ENCODE peak calls at places on chromosomes 5 and 9, in eight cellular contexts. A is ACHN; Z is RKO; W is stimulated activated CD8-positive, alpha-beta memory T cell treated with anti-CD3 and anti-CD28 coated beads, Interleukin-4, amount 100 ng/mL, for 48 hours; X is adipocyte; O is H54; L is anterior cingulate cortex; E is neuronal stem cell. D is an unnamed sample.

GRCh38 chr9:90641868-90642558 is 611 bp downstream of the DIRAS2 start:
- DNase-seq in A (no peak), Z (no peak), W (no peak), X (no peak), O (no peak), L (no peak), E (peak), D (peak)

GRCh38 chr9:130200038-130200979 is 28.1 kb downstream of the NCS1 start:
- DNase-seq in A (no peak), Z (no peak), W (no peak), X (peak), O (no peak), L (peak), E (no peak), D (no peak)

GRCh38 chr9:69019808-69020207 is 5.9 kb upstream of the PRKACG start:
- DNase-seq in A (no peak), Z (no peak), W (no peak), X (no peak), O (no peak), L (no peak), E (no peak), D (no peak)

GRCh38 chr5:72009280-72009679 is 98.0 kb upstream of the MAP1B start:
- DNase-seq in A (no peak), Z (no peak), W (no peak), X (no peak), O (no peak), L (no peak), E (no peak), D (peak)

GRCh38 chr5:77560677-77561263 is 68.7 kb upstream of the WDR41 start:
- DNase-seq in A (peak), Z (peak), W (no peak), X (peak), O (peak), L (no peak), E (peak), D (peak)

GRCh38 chr5:147017621-147018020 is 139.1 kb upstream of the PPP2R2B start:
- DNase-seq in A (no peak), Z (no peak), W (no peak), X (no peak), O (no peak), L (no peak), E (no peak), D (peak)

GRCh38 chr5:142540774-142541466 is 145.0 kb downstream of the FGF1 start:
- DNase-seq in A (no peak), Z (no peak), W (no peak), X (peak), O (no peak), L (no peak), E (no peak), D (peak)

GRCh38 chr5:68148096-68148495 is 67.5 kb upstream of the PIK3R1 start:
- DNase-seq in A (no peak), Z (no peak), W (no peak), X (no peak), O (no peak), L (no peak), E (no peak), D (no peak)

GRCh38 chr9:127059648-127060365 is 62.6 kb downstream of the ANGPTL2 start:
- DNase-seq in A (no peak), Z (no peak), W (no peak), X (no peak), O (no peak), L (no peak), E (no peak), D (no peak)

GRCh38 chr9:8365029-8365428 is 565.5 kb upstream of the DMAC1 start:
- DNase-seq in A (peak), Z (peak), W (no peak), X (no peak), O (peak), L (no peak), E (no peak), D (peak)

GRCh38 chr9:137064027-137064879 is 6.1 kb downstream of the SAPCD2 start:
- DNase-seq in A (peak), Z (peak), W (peak), X (peak), O (peak), L (no peak), E (no peak), D (peak)

GRCh38 chr9:135379540-135380267 is 99.9 kb upstream of the PPP1R26 start:
- DNase-seq in A (no peak), Z (peak), W (no peak), X (no peak), O (peak), L (no peak), E (no peak), D (no peak)

GRCh38 chr5:95715799-95716461 is 15.2 kb upstream of the RHOBTB3 start:
- DNase-seq in A (no peak), Z (peak), W (no peak), X (peak), O (no peak), L (no peak), E (no peak), D (peak)

GRCh38 chr9:36325081-36325828 is 67.0 kb upstream of the GNE start:
- DNase-seq in A (no peak), Z (no peak), W (no peak), X (no peak), O (no peak), L (no peak), E (no peak), D (no peak)

GRCh38 chr9:98794802-98795201 is 1.6 kb downstream of the ANKS6 start:
- DNase-seq in A (no peak), Z (no peak), W (no peak), X (no peak), O (no peak), L (no peak), E (no peak), D (no peak)

GRCh38 chr5:89606901-89607554 is 724.0 kb upstream of the MEF2C start:
- DNase-seq in A (no peak), Z (no peak), W (no peak), X (no peak), O (no peak), L (no peak), E (no peak), D (no peak)

GRCh38 chr9:78777747-78778146 is 480.8 kb downstream of the PSAT1 start:
- DNase-seq in A (no peak), Z (no peak), W (no peak), X (no peak), O (no peak), L (no peak), E (no peak), D (no peak)

GRCh38 chr9:81543695-81544094 is 145.7 kb downstream of the TLE1 start:
- DNase-seq in A (no peak), Z (no peak), W (no peak), X (peak), O (no peak), L (no peak), E (no peak), D (no peak)

GRCh38 chr5:125848746-125849145 is 574.5 kb upstream of the GRAMD2B start:
- DNase-seq in A (no peak), Z (no peak), W (no peak), X (no peak), O (no peak), L (no peak), E (no peak), D (no peak)

GRCh38 chr5:136057401-136057951 is 28.7 kb downstream of the TGFBI start:
- DNase-seq in A (no peak), Z (no peak), W (no peak), X (peak), O (no peak), L (no peak), E (no peak), D (peak)

GRCh38 chr5:80245986-80246781 is 9.7 kb downstream of the SERINC5 start:
- DNase-seq in A (no peak), Z (no peak), W (no peak), X (peak), O (no peak), L (no peak), E (peak), D (peak)

GRCh38 chr9:127753148-127753547 is 18.1 kb upstream of the TOR2A start:
- DNase-seq in A (no peak), Z (no peak), W (no peak), X (no peak), O (no peak), L (no peak), E (no peak), D (no peak)

GRCh38 chr5:110169461-110169860 is 479.7 kb downstream of the MAN2A1 start:
- DNase-seq in A (no peak), Z (no peak), W (no peak), X (no peak), O (no peak), L (no peak), E (no peak), D (no peak)

GRCh38 chr5:175713930-175714329 is 56.1 kb downstream of the HRH2 start:
- DNase-seq in A (no peak), Z (no peak), W (no peak), X (no peak), O (no peak), L (no peak), E (no peak), D (no peak)

GRCh38 chr5:170293273-170293672 is 4.3 kb downstream of the LCP2 start:
- DNase-seq in A (no peak), Z (no peak), W (peak), X (no peak), O (no peak), L (no peak), E (no peak), D (no peak)

GRCh38 chr5:3365501-3366215 is 230.0 kb upstream of the IRX1 start:
- DNase-seq in A (no peak), Z (no peak), W (no peak), X (no peak), O (no peak), L (no peak), E (no peak), D (no peak)

GRCh38 chr5:95530441-95530840 is 24.3 kb downstream of the SKIC3 start:
- DNase-seq in A (peak), Z (peak), W (no peak), X (peak), O (peak), L (no peak), E (no peak), D (peak)

GRCh38 chr5:18314192-18314778 is 680.0 kb downstream of the TAF11L14 start:
- DNase-seq in A (peak), Z (peak), W (no peak), X (peak), O (peak), L (no peak), E (no peak), D (peak)

GRCh38 chr5:135092476-135092875 is 58.4 kb upstream of the PITX1 start:
- DNase-seq in A (no peak), Z (no peak), W (no peak), X (no peak), O (no peak), L (no peak), E (no peak), D (no peak)

GRCh38 chr5:84825616-84826015 is 440.9 kb upstream of the EDIL3 start:
- DNase-seq in A (no peak), Z (no peak), W (no peak), X (peak), O (no peak), L (no peak), E (no peak), D (peak)

GRCh38 chr5:147688965-147689364 is 93.6 kb downstream of the JAKMIP2 start:
- DNase-seq in A (no peak), Z (no peak), W (no peak), X (peak), O (no peak), L (peak), E (no peak), D (no peak)

GRCh38 chr5:58921106-58921505 is 338.2 kb downstream of the RAB3C start:
- DNase-seq in A (no peak), Z (no peak), W (no peak), X (no peak), O (no peak), L (no peak), E (no peak), D (peak)

GRCh38 chr5:8613078-8613685 is 744.2 kb downstream of the MTRR start:
- DNase-seq in A (no peak), Z (no peak), W (no peak), X (no peak), O (no peak), L (no peak), E (no peak), D (no peak)

GRCh38 chr9:91750343-91750742 is 199.7 kb downstream of the ROR2 start:
- DNase-seq in A (no peak), Z (no peak), W (no peak), X (peak), O (no peak), L (no peak), E (no peak), D (no peak)

GRCh38 chr9:126613656-126614055 is at the start of gene LMX1B:
- DNase-seq in A (peak), Z (no peak), W (no peak), X (no peak), O (no peak), L (no peak), E (no peak), D (peak)

GRCh38 chr9:33099754-33100153 is 23.3 kb upstream of the SMU1 start:
- DNase-seq in A (no peak), Z (no peak), W (no peak), X (no peak), O (no peak), L (no peak), E (no peak), D (no peak)

GRCh38 chr5:11608530-11608929 is 295.7 kb downstream of the CTNND2 start:
- DNase-seq in A (no peak), Z (no peak), W (no peak), X (no peak), O (no peak), L (no peak), E (no peak), D (no peak)

GRCh38 chr5:137491121-137491520 is 8.0 kb downstream of the SPOCK1 start:
- DNase-seq in A (peak), Z (no peak), W (no peak), X (no peak), O (no peak), L (no peak), E (no peak), D (no peak)

GRCh38 chr5:136249678-136250266 is 56.8 kb upstream of the SMIM32 start:
- DNase-seq in A (peak), Z (peak), W (peak), X (peak), O (peak), L (no peak), E (peak), D (peak)

D was measured in mesenchymal stem cell.